ENCODE peak calls at places on chromosomes 16 and 17, in ten cellular contexts. One of them, this sample, is unnamed.

GRCh38 chr16:82979406-82980111 is 352.8 kb downstream of the CDH13 start:
- DNase-seq in GM12865: no peak
- DNase-seq in GDM1: no peak
- DNase-seq in Peyer's patch: no peak
- DNase-seq in activated naive CD4-positive, alpha-beta T cell: no peak
- DNase-seq in epithelial cell of esophagus: no peak
- DNase-seq in cardiac fibroblast: no peak
- DNase-seq in activated CD8-positive, alpha-beta T cell treated with anti-CD3 and anti-CD28 coated beads, Interleukin-2, amount 10 ng/mL, durations not matched to agents 7 days and 5 days: no peak
- DNase-seq in amniotic stem cell: no peak
- DNase-seq in mesendoderm: no peak
- DNase-seq in this sample: no peak

GRCh38 chr17:40564883-40565744 is at the start of gene CCR7:
- DNase-seq in mesendoderm: peak
- DNase-seq in Peyer's patch: peak
- DNase-seq in epithelial cell of esophagus: no peak
- DNase-seq in GDM1: peak
- DNase-seq in activated CD8-positive, alpha-beta T cell treated with anti-CD3 and anti-CD28 coated beads, Interleukin-2, amount 10 ng/mL, durations not matched to agents 7 days and 5 days: peak
- DNase-seq in GM12865: peak
- DNase-seq in amniotic stem cell: no peak
- DNase-seq in cardiac fibroblast: no peak
- DNase-seq in activated naive CD4-positive, alpha-beta T cell: peak
- DNase-seq in this sample: peak

GRCh38 chr17:42980274-42980765 is at the start of gene RUNDC1:
- DNase-seq in mesendoderm: peak
- DNase-seq in GM12865: peak
- DNase-seq in activated naive CD4-positive, alpha-beta T cell: peak
- DNase-seq in epithelial cell of esophagus: peak
- DNase-seq in cardiac fibroblast: peak
- DNase-seq in amniotic stem cell: peak
- DNase-seq in Peyer's patch: peak
- DNase-seq in GDM1: peak
- DNase-seq in activated CD8-positive, alpha-beta T cell treated with anti-CD3 and anti-CD28 coated beads, Interleukin-2, amount 10 ng/mL, durations not matched to agents 7 days and 5 days: peak
- DNase-seq in this sample: peak

GRCh38 chr16:27426423-27427408 is 24.7 kb downstream of the IL21R start:
- DNase-seq in GDM1: peak
- DNase-seq in activated CD8-positive, alpha-beta T cell treated with anti-CD3 and anti-CD28 coated beads, Interleukin-2, amount 10 ng/mL, durations not matched to agents 7 days and 5 days: peak
- DNase-seq in epithelial cell of esophagus: peak
- DNase-seq in GM12865: peak
- DNase-seq in amniotic stem cell: peak
- DNase-seq in Peyer's patch: peak
- DNase-seq in mesendoderm: peak
- DNase-seq in activated naive CD4-positive, alpha-beta T cell: no peak
- DNase-seq in cardiac fibroblast: peak
- DNase-seq in this sample: no peak

GRCh38 chr16:69340095-69340644 is 598 bp downstream of the NIP7 start:
- DNase-seq in amniotic stem cell: no peak
- DNase-seq in activated CD8-positive, alpha-beta T cell treated with anti-CD3 and anti-CD28 coated beads, Interleukin-2, amount 10 ng/mL, durations not matched to agents 7 days and 5 days: no peak
- DNase-seq in GM12865: no peak
- DNase-seq in mesendoderm: peak
- DNase-seq in Peyer's patch: no peak
- DNase-seq in GDM1: no peak
- DNase-seq in activated naive CD4-positive, alpha-beta T cell: no peak
- DNase-seq in cardiac fibroblast: no peak
- DNase-seq in epithelial cell of esophagus: peak
- DNase-seq in this sample: no peak

GRCh38 chr16:82031116-82032084 is 3.7 kb upstream of the HSD17B2 start:
- DNase-seq in cardiac fibroblast: peak
- DNase-seq in GDM1: peak
- DNase-seq in activated CD8-positive, alpha-beta T cell treated with anti-CD3 and anti-CD28 coated beads, Interleukin-2, amount 10 ng/mL, durations not matched to agents 7 days and 5 days: no peak
- DNase-seq in activated naive CD4-positive, alpha-beta T cell: no peak
- DNase-seq in Peyer's patch: no peak
- DNase-seq in mesendoderm: peak
- DNase-seq in epithelial cell of esophagus: peak
- DNase-seq in amniotic stem cell: no peak
- DNase-seq in GM12865: peak
- DNase-seq in this sample: no peak

GRCh38 chr17:59456428-59456827 is 109.0 kb upstream of the DHX40 start:
- DNase-seq in amniotic stem cell: no peak
- DNase-seq in Peyer's patch: no peak
- DNase-seq in GDM1: no peak
- DNase-seq in cardiac fibroblast: no peak
- DNase-seq in activated naive CD4-positive, alpha-beta T cell: no peak
- DNase-seq in GM12865: no peak
- DNase-seq in mesendoderm: no peak
- DNase-seq in epithelial cell of esophagus: no peak
- DNase-seq in activated CD8-positive, alpha-beta T cell treated with anti-CD3 and anti-CD28 coated beads, Interleukin-2, amount 10 ng/mL, durations not matched to agents 7 days and 5 days: no peak
- DNase-seq in this sample: no peak

GRCh38 chr17:38660097-38661026 is 14.4 kb downstream of the EPOP start:
- DNase-seq in amniotic stem cell: no peak
- DNase-seq in activated naive CD4-positive, alpha-beta T cell: no peak
- DNase-seq in Peyer's patch: no peak
- DNase-seq in GM12865: no peak
- DNase-seq in epithelial cell of esophagus: no peak
- DNase-seq in mesendoderm: peak
- DNase-seq in cardiac fibroblast: no peak
- DNase-seq in activated CD8-positive, alpha-beta T cell treated with anti-CD3 and anti-CD28 coated beads, Interleukin-2, amount 10 ng/mL, durations not matched to agents 7 days and 5 days: no peak
- DNase-seq in GDM1: no peak
- DNase-seq in this sample: no peak

GRCh38 chr17:75875940-75876189 is 2.5 kb downstream of the TRIM47 start:
- DNase-seq in activated CD8-positive, alpha-beta T cell treated with anti-CD3 and anti-CD28 coated beads, Interleukin-2, amount 10 ng/mL, durations not matched to agents 7 days and 5 days: no peak
- DNase-seq in activated naive CD4-positive, alpha-beta T cell: no peak
- DNase-seq in epithelial cell of esophagus: no peak
- DNase-seq in cardiac fibroblast: no peak
- DNase-seq in amniotic stem cell: no peak
- DNase-seq in Peyer's patch: no peak
- DNase-seq in GM12865: no peak
- DNase-seq in mesendoderm: no peak
- DNase-seq in GDM1: no peak
- DNase-seq in this sample: no peak

GRCh38 chr16:15502041-15502725 is 67.8 kb downstream of the BMERB1 start:
- DNase-seq in amniotic stem cell: peak
- DNase-seq in Peyer's patch: no peak
- DNase-seq in GM12865: no peak
- DNase-seq in GDM1: no peak
- DNase-seq in activated naive CD4-positive, alpha-beta T cell: no peak
- DNase-seq in mesendoderm: peak
- DNase-seq in cardiac fibroblast: peak
- DNase-seq in activated CD8-positive, alpha-beta T cell treated with anti-CD3 and anti-CD28 coated beads, Interleukin-2, amount 10 ng/mL, durations not matched to agents 7 days and 5 days: no peak
- DNase-seq in epithelial cell of esophagus: peak
- DNase-seq in this sample: no peak

GRCh38 chr17:46727572-46728348 is 90.7 kb downstream of the WNT3 start:
- DNase-seq in cardiac fibroblast: peak
- DNase-seq in activated naive CD4-positive, alpha-beta T cell: no peak
- DNase-seq in GM12865: no peak
- DNase-seq in activated CD8-positive, alpha-beta T cell treated with anti-CD3 and anti-CD28 coated beads, Interleukin-2, amount 10 ng/mL, durations not matched to agents 7 days and 5 days: no peak
- DNase-seq in Peyer's patch: no peak
- DNase-seq in GDM1: no peak
- DNase-seq in amniotic stem cell: no peak
- DNase-seq in mesendoderm: peak
- DNase-seq in epithelial cell of esophagus: peak
- DNase-seq in this sample: no peak

GRCh38 chr17:42404326-42405055 is 16.2 kb upstream of the STAT3 start:
- DNase-seq in activated CD8-positive, alpha-beta T cell treated with anti-CD3 and anti-CD28 coated beads, Interleukin-2, amount 10 ng/mL, durations not matched to agents 7 days and 5 days: no peak
- DNase-seq in cardiac fibroblast: no peak
- DNase-seq in mesendoderm: no peak
- DNase-seq in Peyer's patch: no peak
- DNase-seq in epithelial cell of esophagus: no peak
- DNase-seq in GDM1: no peak
- DNase-seq in activated naive CD4-positive, alpha-beta T cell: no peak
- DNase-seq in amniotic stem cell: no peak
- DNase-seq in GM12865: no peak
- DNase-seq in this sample: no peak

GRCh38 chr17:72788950-72789585 is 303.4 kb downstream of the SLC39A11 start:
- DNase-seq in epithelial cell of esophagus: peak
- DNase-seq in GDM1: no peak
- DNase-seq in Peyer's patch: no peak
- DNase-seq in amniotic stem cell: no peak
- DNase-seq in mesendoderm: peak
- DNase-seq in GM12865: no peak
- DNase-seq in activated naive CD4-positive, alpha-beta T cell: no peak
- DNase-seq in activated CD8-positive, alpha-beta T cell treated with anti-CD3 and anti-CD28 coated beads, Interleukin-2, amount 10 ng/mL, durations not matched to agents 7 days and 5 days: no peak
- DNase-seq in cardiac fibroblast: peak
- DNase-seq in this sample: no peak

GRCh38 chr16:2447920-2448583 is 11.9 kb upstream of the TEDC2 start:
- DNase-seq in cardiac fibroblast: peak
- DNase-seq in activated naive CD4-positive, alpha-beta T cell: no peak
- DNase-seq in mesendoderm: no peak
- DNase-seq in GDM1: no peak
- DNase-seq in Peyer's patch: no peak
- DNase-seq in epithelial cell of esophagus: peak
- DNase-seq in GM12865: no peak
- DNase-seq in amniotic stem cell: no peak
- DNase-seq in activated CD8-positive, alpha-beta T cell treated with anti-CD3 and anti-CD28 coated beads, Interleukin-2, amount 10 ng/mL, durations not matched to agents 7 days and 5 days: no peak
- DNase-seq in this sample: no peak

This sample was measured in left colon.